ENCODE peak calls at places on chromosome 4, in eight cellular contexts. F is sigmoid colon, X is K562, K is tibial nerve, E is stomach, M is ovary, U is esophagus muscularis mucosa, R is SK-N-SH. N is an unnamed sample. For H3K36me3, the result is how much of the 10 kb centered on the place peaks cover.

GRCh38 chr4:124737619-124738018 is 25.1 kb upstream of the ANKRD50 start:
- DNase-seq in K (no peak), X (no peak), E (no peak), U (no peak), M (no peak), R (no peak), F (no peak), N (no peak)

GRCh38 chr4:79893441-79893840 is 179.6 kb downstream of the ANTXR2 start:
- DNase-seq in K (no peak), E (no peak), U (no peak), X (no peak), M (no peak), R (no peak), F (no peak), N (no peak)

GRCh38 chr4:150874386-150875226 is 140.5 kb downstream of the LRBA start:
- DNase-seq in E (no peak), R (peak), K (no peak), M (no peak), F (no peak), X (no peak), U (no peak), N (no peak)

GRCh38 chr4:40845136-40845910 is 95.6 kb downstream of the NSUN7 start:
- DNase-seq in K (no peak), M (no peak), F (peak), E (no peak), X (no peak), U (no peak), R (no peak), N (no peak)

GRCh38 chr4:5784960-5785611 is 74.1 kb downstream of the EVC start:
- DNase-seq in R (no peak), E (no peak), M (no peak), X (no peak), U (no peak), K (no peak), F (peak), N (no peak)

GRCh38 chr4:174012135-174012923 is 271.1 kb downstream of the FBXO8 start:
- DNase-seq in M (no peak), R (no peak), X (no peak), K (no peak), F (no peak), E (no peak), U (no peak), N (no peak)

GRCh38 chr4:101669138-101669831 is 121.2 kb upstream of the BANK1 start:
- DNase-seq in U (no peak), M (no peak), X (no peak), E (no peak), F (no peak), K (no peak), R (no peak), N (no peak)

GRCh38 chr4:77360451-77360850 is 203.4 kb downstream of the CCNG2 start:
- DNase-seq in X (no peak), F (no peak), R (no peak), M (no peak), U (no peak), K (no peak), E (peak), N (no peak)

GRCh38 chr4:153207561-153207960 is 3.3 kb downstream of the TRIM2 start:
- DNase-seq in U (no peak), M (peak), K (no peak), X (peak), E (peak), R (peak), F (no peak), N (peak)

GRCh38 chr4:143524211-143524610 is 10.7 kb downstream of the SMARCA5 start:
- DNase-seq in U (no peak), M (no peak), F (no peak), X (no peak), E (no peak), R (no peak), K (no peak), N (no peak)
- H3K36me3 ChIP-seq in U (under half), M (under half), F (under half), X (half or more), E (half or more), R (half or more), K (half or more), N (half or more)

GRCh38 chr4:73608677-73609594 is 11.3 kb downstream of the RASSF6 start:
- DNase-seq in R (no peak), K (no peak), E (no peak), M (no peak), F (no peak), U (no peak), X (no peak), N (no peak)
- TF ChIP-seq EP300 in R (no peak), K (no peak), E (no peak), M (no peak), F (no peak), U (no peak), X (no peak), N (no peak)

GRCh38 chr4:7803371-7803770 is 136.3 kb downstream of the AFAP1 start:
- DNase-seq in E (no peak), U (no peak), R (no peak), F (peak), X (no peak), M (no peak), K (no peak), N (no peak)
- H3K36me3 ChIP-seq in E (under half), U (under half), R (half or more), F (under half), X (under half), M (under half), K (under half), N (under half)

GRCh38 chr4:7992846-7993245 is 53.2 kb upstream of the AFAP1 start:
- DNase-seq in M (no peak), F (no peak), K (no peak), X (no peak), R (no peak), U (no peak), E (no peak), N (no peak)
- TF ChIP-seq EP300 in M (no peak), F (no peak), K (no peak), X (no peak), R (no peak), U (no peak), E (no peak), N (no peak)

DNA sequence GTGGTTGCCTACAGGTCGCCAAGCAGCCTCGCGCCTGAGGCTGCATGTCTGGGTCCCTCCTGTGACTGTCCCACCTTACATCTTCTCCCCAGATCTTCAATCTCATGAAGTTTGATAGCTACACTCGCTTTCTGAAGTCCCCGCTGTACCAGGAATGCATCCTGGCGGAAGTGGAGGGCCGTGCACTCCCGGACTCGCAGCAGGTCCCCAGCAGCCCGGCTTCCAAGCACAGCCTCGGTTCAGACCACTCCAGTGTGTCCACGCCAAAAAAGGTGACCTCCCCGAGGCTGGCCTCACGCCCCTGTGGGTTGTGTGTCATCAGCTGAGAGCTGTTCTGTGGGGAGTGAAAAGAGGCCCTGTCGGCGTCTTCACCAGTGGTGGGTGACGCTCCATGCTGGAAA is 24.9 kb upstream of the HGFAC start:
- DNase-seq in F (peak), K (no peak), M (peak), E (no peak), R (no peak), X (no peak), U (no peak), N (no peak)
- H3K36me3 ChIP-seq in F (under half), K (half or more), M (under half), E (half or more), R (under half), X (under half), U (under half), N (under half)

N was measured in transverse colon.